ENCODE peak calls at places on chromosomes 6 and 20, in eight cellular contexts. One of them, this sample, is unnamed.
A peak's percentile ranks its signal among the peaks of the same experiment; 100 is the strongest.

GRCh38 chr6:72271531-72271930 is 350.3 kb upstream of the KCNQ5 start:
- DNase-seq in NAMALWA: no peak
- DNase-seq in PC-3: no peak
- DNase-seq in left cardiac atrium: no peak
- DNase-seq in EL: no peak
- DNase-seq in HTR-8/SVneo: no peak
- DNase-seq in DMS53: peak; percentile 39
- DNase-seq in tibial nerve: no peak
- DNase-seq in this sample: no peak

GRCh38 chr20:50223321-50223995 is 32.8 kb downstream of the CEBPB start:
- DNase-seq in PC-3: no peak
- DNase-seq in left cardiac atrium: no peak
- DNase-seq in tibial nerve: no peak
- DNase-seq in EL: no peak
- DNase-seq in NAMALWA: no peak
- DNase-seq in HTR-8/SVneo: no peak
- DNase-seq in DMS53: no peak
- DNase-seq in this sample: no peak

GRCh38 chr6:39892490-39893129 is 41.7 kb downstream of the MOCS1 start:
- DNase-seq in left cardiac atrium: peak; percentile 76
- DNase-seq in NAMALWA: peak; percentile 31
- DNase-seq in HTR-8/SVneo: peak; percentile 82
- DNase-seq in tibial nerve: peak; percentile 43
- DNase-seq in DMS53: peak; percentile 75
- DNase-seq in PC-3: peak; percentile 44
- DNase-seq in EL: peak; percentile 76
- DNase-seq in this sample: peak; percentile 13

GRCh38 chr6:30615958-30616810 is 859 bp downstream of the PPP1R10 start:
- DNase-seq in EL: peak; percentile 45
- DNase-seq in PC-3: no peak
- DNase-seq in DMS53: peak; percentile 88
- DNase-seq in HTR-8/SVneo: no peak
- DNase-seq in NAMALWA: peak; percentile 84
- DNase-seq in tibial nerve: no peak
- DNase-seq in left cardiac atrium: no peak
- DNase-seq in this sample: no peak

GRCh38 chr6:84771732-84772131 is 7.3 kb upstream of the TBX18 start:
- DNase-seq in PC-3: no peak
- DNase-seq in HTR-8/SVneo: no peak
- DNase-seq in left cardiac atrium: no peak
- DNase-seq in EL: no peak
- DNase-seq in DMS53: no peak
- DNase-seq in tibial nerve: no peak
- DNase-seq in NAMALWA: no peak
- DNase-seq in this sample: no peak

GRCh38 chr6:524803-525202 is 132.1 kb downstream of the HUS1B start:
- DNase-seq in DMS53: peak; percentile 14
- DNase-seq in NAMALWA: peak; percentile 26
- DNase-seq in tibial nerve: no peak
- DNase-seq in PC-3: no peak
- DNase-seq in EL: no peak
- DNase-seq in HTR-8/SVneo: no peak
- DNase-seq in left cardiac atrium: no peak
- DNase-seq in this sample: no peak

GRCh38 chr6:113447088-113447831 is 409.9 kb upstream of the MARCKS start:
- DNase-seq in EL: peak; percentile 91
- DNase-seq in HTR-8/SVneo: peak; percentile 40
- DNase-seq in PC-3: peak; percentile 75
- DNase-seq in NAMALWA: no peak
- DNase-seq in tibial nerve: no peak
- DNase-seq in left cardiac atrium: no peak
- DNase-seq in DMS53: no peak
- DNase-seq in this sample: peak; percentile 64

GRCh38 chr20:44247676-44248419 is 740 bp downstream of the GDAP1L1 start:
- DNase-seq in NAMALWA: peak; percentile 57
- DNase-seq in DMS53: no peak
- DNase-seq in left cardiac atrium: peak; percentile 39
- DNase-seq in PC-3: no peak
- DNase-seq in HTR-8/SVneo: peak; percentile 94
- DNase-seq in tibial nerve: no peak
- DNase-seq in EL: peak; percentile 25
- DNase-seq in this sample: peak; percentile 74

GRCh38 chr6:130674604-130675003 is 152.6 kb upstream of the SMLR1 start:
- DNase-seq in DMS53: peak; percentile 1
- DNase-seq in left cardiac atrium: no peak
- DNase-seq in PC-3: no peak
- DNase-seq in HTR-8/SVneo: no peak
- DNase-seq in NAMALWA: no peak
- DNase-seq in tibial nerve: no peak
- DNase-seq in EL: no peak
- DNase-seq in this sample: no peak